ENCODE peak calls at places on chromosomes 12 and 14, in eight cellular contexts. N is activated CD4-positive, alpha-beta T cell treated with anti-CD3 and anti-CD28 coated beads, Interleukin-2, amount 50 U/mL, for 48 hours; P is cardiac muscle cell; Q is NCI-H1105 treated with DMSO at 0.1 percent for 48 hours; T is T47D; S is neural progenitor cell; R is hepatocyte; J is NCI-H1092 treated with DMSO at 0.1 percent for 48 hours. H is an unnamed sample.

GRCh38 chr12:55955800-55956508 is 9.9 kb downstream of the PMEL start:
- DNase-seq in R (peak), Q (no peak), S (no peak), J (no peak), T (peak), P (no peak), N (peak), H (peak)

GRCh38 chr12:124404162-124404561 is 109.3 kb downstream of the RFLNA start:
- DNase-seq in P (no peak), Q (no peak), S (no peak), J (peak), R (no peak), T (no peak), N (no peak), H (no peak)

GRCh38 chr14:76760331-76761197 is 704 bp upstream of the VASH1 start:
- DNase-seq in J (no peak), N (no peak), T (no peak), R (no peak), Q (no peak), S (no peak), P (no peak), H (no peak)

GRCh38 chr14:55354500-55354899 is 57.1 kb downstream of the ATG14 start:
- DNase-seq in R (peak), T (peak), Q (peak), N (peak), S (peak), J (peak), P (peak), H (peak)

GRCh38 chr12:98185606-98186005 is 329.8 kb upstream of the TMPO start:
- DNase-seq in P (no peak), J (no peak), R (no peak), Q (no peak), T (no peak), N (no peak), S (no peak), H (no peak)

GRCh38 chr12:121955258-121956040 is 37.1 kb downstream of the CFAP251 start:
- DNase-seq in J (no peak), Q (no peak), R (no peak), T (peak), S (peak), N (no peak), P (peak), H (peak)

GRCh38 chr14:37202265-37202664 is 4.5 kb downstream of the MIPOL1 start:
- DNase-seq in R (no peak), Q (no peak), P (no peak), N (no peak), S (no peak), J (no peak), T (no peak), H (no peak)

GRCh38 chr12:68319988-68320623 is 12.1 kb downstream of the MDM1 start:
- DNase-seq in N (no peak), Q (no peak), P (no peak), J (no peak), S (no peak), R (peak), T (no peak), H (no peak)

GRCh38 chr14:64772394-64772950 is 68.2 kb downstream of the PLEKHG3 start:
- DNase-seq in Q (no peak), S (no peak), P (no peak), N (no peak), J (no peak), T (no peak), R (no peak), H (no peak)

GRCh38 chr14:77139540-77140342 is 1.9 kb downstream of the ZDHHC22 start:
- DNase-seq in R (peak), N (peak), J (peak), P (peak), S (peak), T (peak), Q (peak), H (peak)

GRCh38 chr12:12901158-12901791 is 9.9 kb downstream of the GPRC5A start:
- DNase-seq in R (peak), J (no peak), P (no peak), N (no peak), T (no peak), S (peak), Q (no peak), H (no peak)

GRCh38 chr12:108589028-108589839 is 8.7 kb downstream of the TMEM119 start:
- DNase-seq in Q (no peak), P (no peak), J (no peak), N (no peak), S (peak), T (no peak), R (peak), H (no peak)

GRCh38 chr12:108846320-108846719 is 11.1 kb downstream of the SSH1 start:
- DNase-seq in J (peak), P (no peak), R (no peak), N (no peak), T (no peak), Q (no peak), S (no peak), H (no peak)

GRCh38 chr14:95379634-95380033 is 59.9 kb upstream of the CLMN start:
- DNase-seq in T (no peak), R (no peak), S (no peak), N (no peak), J (no peak), Q (no peak), P (no peak), H (no peak)

GRCh38 chr12:112370156-112370555 is 12.1 kb downstream of the HECTD4 start:
- DNase-seq in J (no peak), N (no peak), S (no peak), P (no peak), Q (no peak), R (no peak), T (no peak), H (no peak)

GRCh38 chr14:101017209-101017608 is 113.7 kb upstream of the RTL1 start:
- DNase-seq in P (no peak), Q (no peak), T (no peak), J (no peak), R (no peak), S (no peak), N (no peak), H (no peak)

GRCh38 chr12:81450920-81451739 is 308.0 kb downstream of the PPFIA2 start:
- DNase-seq in P (peak), J (peak), Q (peak), R (peak), T (peak), S (peak), N (no peak), H (peak)

GRCh38 chr12:25958254-25959068 is at the start of gene RASSF8:
- DNase-seq in J (peak), S (peak), R (peak), T (peak), Q (peak), P (peak), N (peak), H (peak)

GRCh38 chr12:29797565-29798360 is 14.0 kb upstream of the TMTC1 start:
- DNase-seq in R (no peak), J (no peak), P (no peak), Q (no peak), N (no peak), S (peak), T (no peak), H (no peak)

GRCh38 chr14:53458368-53458814 is 305.3 kb upstream of the DDHD1 start:
- DNase-seq in S (peak), R (no peak), P (no peak), T (peak), N (no peak), J (no peak), Q (no peak), H (no peak)

GRCh38 chr12:92183575-92183974 is 37.9 kb upstream of the BTG1 start:
- DNase-seq in T (no peak), S (no peak), J (no peak), N (no peak), R (no peak), Q (no peak), P (no peak), H (no peak)

GRCh38 chr14:60310086-60310684 is 61.2 kb downstream of the PPM1A start:
- DNase-seq in P (no peak), N (no peak), Q (no peak), S (no peak), J (no peak), T (no peak), R (no peak), H (no peak)

GRCh38 chr12:70876952-70877351 is 43.6 kb downstream of the PTPRR start:
- DNase-seq in Q (no peak), P (peak), T (no peak), S (no peak), N (no peak), J (no peak), R (peak), H (no peak)

GRCh38 chr12:124557518-124558223 is 9.7 kb downstream of the NCOR2 start:
- DNase-seq in R (no peak), Q (no peak), S (no peak), P (peak), N (no peak), J (peak), T (no peak), H (no peak)

GRCh38 chr12:31479516-31480210 is 111.3 kb downstream of the DENND5B start:
- DNase-seq in J (no peak), T (no peak), R (no peak), P (no peak), Q (no peak), S (no peak), N (no peak), H (no peak)